ENCODE peak calls at places on chromosomes 5 and 9, in nine cellular contexts. One of them, this sample, is unnamed.

GRCh38 chr9:6877671-6878161 is 119.9 kb downstream of the KDM4C start:
- DNase-seq in spleen: no peak
- DNase-seq in SK-N-DZ: no peak
- DNase-seq in ecto neural progenitor cell: no peak
- DNase-seq in stimulated activated CD4-positive, alpha-beta T cell treated with anti-CD3 and anti-CD28 coated beads, Interleukin-1b, Interleukin-23, amount 100 ng/mL, for 1 hour: no peak
- DNase-seq in AG09309: peak; percentile 13
- DNase-seq in iris pigment epithelial cell: peak; percentile 76
- DNase-seq in LoVo: no peak
- DNase-seq in EH: peak; percentile 66
- DNase-seq in this sample: no peak

GRCh38 chr9:79357185-79357584 is 214.6 kb upstream of the TLE4 start:
- DNase-seq in spleen: no peak
- DNase-seq in SK-N-DZ: no peak
- DNase-seq in ecto neural progenitor cell: no peak
- DNase-seq in stimulated activated CD4-positive, alpha-beta T cell treated with anti-CD3 and anti-CD28 coated beads, Interleukin-1b, Interleukin-23, amount 100 ng/mL, for 1 hour: no peak
- DNase-seq in AG09309: no peak
- DNase-seq in iris pigment epithelial cell: no peak
- DNase-seq in LoVo: no peak
- DNase-seq in EH: no peak
- DNase-seq in this sample: no peak

GRCh38 chr5:10283927-10284635 is 23.6 kb downstream of the CMBL start:
- DNase-seq in spleen: peak; percentile 95
- DNase-seq in SK-N-DZ: peak; percentile 82
- DNase-seq in ecto neural progenitor cell: peak; percentile 88
- DNase-seq in stimulated activated CD4-positive, alpha-beta T cell treated with anti-CD3 and anti-CD28 coated beads, Interleukin-1b, Interleukin-23, amount 100 ng/mL, for 1 hour: peak; percentile 39
- DNase-seq in AG09309: no peak
- DNase-seq in iris pigment epithelial cell: peak; percentile 61
- DNase-seq in LoVo: peak; percentile 68
- DNase-seq in EH: peak; percentile 75
- DNase-seq in this sample: peak; percentile 85

GRCh38 chr9:127568971-127569818 is 42.9 kb upstream of the STXBP1 start:
- DNase-seq in spleen: peak; percentile 90
- DNase-seq in SK-N-DZ: peak; percentile 77
- DNase-seq in ecto neural progenitor cell: peak; percentile 94
- DNase-seq in stimulated activated CD4-positive, alpha-beta T cell treated with anti-CD3 and anti-CD28 coated beads, Interleukin-1b, Interleukin-23, amount 100 ng/mL, for 1 hour: peak; percentile 60
- DNase-seq in AG09309: no peak
- DNase-seq in iris pigment epithelial cell: peak; percentile 75
- DNase-seq in LoVo: peak; percentile 79
- DNase-seq in EH: peak; percentile 90
- DNase-seq in this sample: peak; percentile 86

GRCh38 chr9:2241875-2242741 is 227.0 kb downstream of the SMARCA2 start:
- DNase-seq in spleen: peak; percentile 89
- DNase-seq in SK-N-DZ: peak; percentile 83
- DNase-seq in ecto neural progenitor cell: peak; percentile 95
- DNase-seq in stimulated activated CD4-positive, alpha-beta T cell treated with anti-CD3 and anti-CD28 coated beads, Interleukin-1b, Interleukin-23, amount 100 ng/mL, for 1 hour: no peak
- DNase-seq in AG09309: peak; percentile 64
- DNase-seq in iris pigment epithelial cell: peak; percentile 94
- DNase-seq in LoVo: peak; percentile 85
- DNase-seq in EH: peak; percentile 85
- DNase-seq in this sample: peak; percentile 86

GRCh38 chr5:150138551-150139265 is 16.9 kb downstream of the PDGFRB start:
- DNase-seq in spleen: no peak
- DNase-seq in SK-N-DZ: no peak
- DNase-seq in ecto neural progenitor cell: peak; percentile 83
- DNase-seq in stimulated activated CD4-positive, alpha-beta T cell treated with anti-CD3 and anti-CD28 coated beads, Interleukin-1b, Interleukin-23, amount 100 ng/mL, for 1 hour: no peak
- DNase-seq in AG09309: no peak
- DNase-seq in iris pigment epithelial cell: peak; percentile 92
- DNase-seq in LoVo: no peak
- DNase-seq in EH: peak; percentile 98
- DNase-seq in this sample: no peak

GRCh38 chr9:23686257-23686656 is 139.8 kb downstream of the ELAVL2 start:
- DNase-seq in spleen: no peak
- DNase-seq in SK-N-DZ: no peak
- DNase-seq in ecto neural progenitor cell: no peak
- DNase-seq in stimulated activated CD4-positive, alpha-beta T cell treated with anti-CD3 and anti-CD28 coated beads, Interleukin-1b, Interleukin-23, amount 100 ng/mL, for 1 hour: no peak
- DNase-seq in AG09309: no peak
- DNase-seq in iris pigment epithelial cell: peak; percentile 17
- DNase-seq in LoVo: peak; percentile 57
- DNase-seq in EH: no peak
- DNase-seq in this sample: no peak

GRCh38 chr5:159453209-159453608 is 122.9 kb upstream of the IL12B start:
- DNase-seq in spleen: no peak
- DNase-seq in SK-N-DZ: no peak
- DNase-seq in ecto neural progenitor cell: no peak
- DNase-seq in stimulated activated CD4-positive, alpha-beta T cell treated with anti-CD3 and anti-CD28 coated beads, Interleukin-1b, Interleukin-23, amount 100 ng/mL, for 1 hour: no peak
- DNase-seq in AG09309: no peak
- DNase-seq in iris pigment epithelial cell: no peak
- DNase-seq in LoVo: no peak
- DNase-seq in EH: no peak
- DNase-seq in this sample: no peak

GRCh38 chr5:174560861-174561260 is 163.5 kb upstream of the MSX2 start:
- DNase-seq in spleen: no peak
- DNase-seq in SK-N-DZ: no peak
- DNase-seq in ecto neural progenitor cell: no peak
- DNase-seq in stimulated activated CD4-positive, alpha-beta T cell treated with anti-CD3 and anti-CD28 coated beads, Interleukin-1b, Interleukin-23, amount 100 ng/mL, for 1 hour: no peak
- DNase-seq in AG09309: no peak
- DNase-seq in iris pigment epithelial cell: peak; percentile 18
- DNase-seq in LoVo: no peak
- DNase-seq in EH: no peak
- DNase-seq in this sample: no peak

GRCh38 chr5:178998441-178998840 is 3.3 kb upstream of the GRM6 start:
- DNase-seq in spleen: peak; percentile 59
- DNase-seq in SK-N-DZ: no peak
- DNase-seq in ecto neural progenitor cell: no peak
- DNase-seq in stimulated activated CD4-positive, alpha-beta T cell treated with anti-CD3 and anti-CD28 coated beads, Interleukin-1b, Interleukin-23, amount 100 ng/mL, for 1 hour: no peak
- DNase-seq in AG09309: no peak
- DNase-seq in iris pigment epithelial cell: no peak
- DNase-seq in LoVo: no peak
- DNase-seq in EH: no peak
- DNase-seq in this sample: no peak

GRCh38 chr9:29969856-29970647 is 2396.8 kb upstream of the C9orf72 start:
- DNase-seq in spleen: no peak
- DNase-seq in SK-N-DZ: peak; percentile 21
- DNase-seq in ecto neural progenitor cell: no peak
- DNase-seq in stimulated activated CD4-positive, alpha-beta T cell treated with anti-CD3 and anti-CD28 coated beads, Interleukin-1b, Interleukin-23, amount 100 ng/mL, for 1 hour: no peak
- DNase-seq in AG09309: no peak
- DNase-seq in iris pigment epithelial cell: no peak
- DNase-seq in LoVo: no peak
- DNase-seq in EH: no peak
- DNase-seq in this sample: no peak

GRCh38 chr5:171736976-171737848 is 48.4 kb upstream of the SMIM23 start:
- DNase-seq in spleen: no peak
- DNase-seq in SK-N-DZ: no peak
- DNase-seq in ecto neural progenitor cell: no peak
- DNase-seq in stimulated activated CD4-positive, alpha-beta T cell treated with anti-CD3 and anti-CD28 coated beads, Interleukin-1b, Interleukin-23, amount 100 ng/mL, for 1 hour: no peak
- DNase-seq in AG09309: peak; percentile 13
- DNase-seq in iris pigment epithelial cell: peak; percentile 9
- DNase-seq in LoVo: no peak
- DNase-seq in EH: no peak
- DNase-seq in this sample: no peak

GRCh38 chr9:129283290-129283691 is 105.2 kb upstream of the IER5L start:
- DNase-seq in spleen: peak; percentile 71
- DNase-seq in SK-N-DZ: no peak
- DNase-seq in ecto neural progenitor cell: no peak
- DNase-seq in stimulated activated CD4-positive, alpha-beta T cell treated with anti-CD3 and anti-CD28 coated beads, Interleukin-1b, Interleukin-23, amount 100 ng/mL, for 1 hour: no peak
- DNase-seq in AG09309: no peak
- DNase-seq in iris pigment epithelial cell: no peak
- DNase-seq in LoVo: no peak
- DNase-seq in EH: no peak
- DNase-seq in this sample: no peak

GRCh38 chr5:122165574-122166021 is 36.3 kb downstream of the ZNF474 start:
- DNase-seq in spleen: no peak
- DNase-seq in SK-N-DZ: no peak
- DNase-seq in ecto neural progenitor cell: no peak
- DNase-seq in stimulated activated CD4-positive, alpha-beta T cell treated with anti-CD3 and anti-CD28 coated beads, Interleukin-1b, Interleukin-23, amount 100 ng/mL, for 1 hour: no peak
- DNase-seq in AG09309: no peak
- DNase-seq in iris pigment epithelial cell: peak; percentile 93
- DNase-seq in LoVo: no peak
- DNase-seq in EH: peak; percentile 84
- DNase-seq in this sample: no peak

GRCh38 chr9:136602193-136602885 is 56.5 kb upstream of the NOTCH1 start:
- DNase-seq in spleen: no peak
- DNase-seq in SK-N-DZ: no peak
- DNase-seq in ecto neural progenitor cell: no peak
- DNase-seq in stimulated activated CD4-positive, alpha-beta T cell treated with anti-CD3 and anti-CD28 coated beads, Interleukin-1b, Interleukin-23, amount 100 ng/mL, for 1 hour: no peak
- DNase-seq in AG09309: no peak
- DNase-seq in iris pigment epithelial cell: no peak
- DNase-seq in LoVo: no peak
- DNase-seq in EH: no peak
- DNase-seq in this sample: no peak

This sample was measured in NCI-H510A.